ENCODE peak calls at places on chromosomes 13 and 19, in nine cellular contexts. F, X, E, Y, S, U, T, M and H are unnamed samples.

GRCh38 chr13:99407906-99408702 is 93.2 kb upstream of the TM9SF2 start:
- DNase-seq in F (no peak), X (no peak), E (no peak), Y (no peak), S (no peak), U (no peak), T (no peak), M (no peak), H (no peak)

GRCh38 chr13:33640832-33641231 is 177.1 kb upstream of the RFC3 start:
- DNase-seq in F (peak; percentile 18), X (no peak), E (no peak), Y (no peak), S (no peak), U (no peak), T (peak; percentile 73), M (no peak), H (no peak)

GRCh38 chr13:109779074-109779473 is 7.3 kb downstream of the IRS2 start:
- DNase-seq in F (no peak), X (no peak), E (no peak), Y (no peak), S (peak; percentile 27), U (no peak), T (no peak), M (no peak), H (no peak)

GRCh38 chr13:97627566-97627965 is 193.6 kb downstream of the RAP2A start:
- DNase-seq in F (peak; percentile 95), X (no peak), E (no peak), Y (no peak), S (peak; percentile 85), U (peak; percentile 90), T (peak; percentile 53), M (peak; percentile 95), H (no peak)

GRCh38 chr13:41356788-41357187 is 45.7 kb downstream of the NAA16 start:
- DNase-seq in F (no peak), X (no peak), E (no peak), Y (no peak), S (no peak), U (no peak), T (peak; percentile 15), M (no peak), H (no peak)

GRCh38 chr13:71610876-71611275 is 256.1 kb downstream of the DACH1 start:
- DNase-seq in F (no peak), X (no peak), E (no peak), Y (no peak), S (no peak), U (no peak), T (no peak), M (no peak), H (no peak)

GRCh38 chr19:47107953-47108746 is 5.4 kb downstream of the ZC3H4 start:
- DNase-seq in F (peak; percentile 29), X (no peak), E (no peak), Y (no peak), S (peak; percentile 51), U (no peak), T (peak; percentile 53), M (peak; percentile 45), H (no peak)

GRCh38 chr19:41896581-41896942 is 13.6 kb downstream of the ARHGEF1 start:
- DNase-seq in F (no peak), X (no peak), E (no peak), Y (no peak), S (no peak), U (no peak), T (no peak), M (no peak), H (no peak)

GRCh38 chr19:28920269-28921066 is 292.5 kb downstream of the UQCRFS1 start:
- DNase-seq in F (peak; percentile 24), X (no peak), E (no peak), Y (no peak), S (no peak), U (no peak), T (no peak), M (no peak), H (no peak)

GRCh38 chr13:99662678-99663077 is 161.4 kb downstream of the TM9SF2 start:
- DNase-seq in F (no peak), X (no peak), E (no peak), Y (no peak), S (no peak), U (no peak), T (no peak), M (no peak), H (no peak)

GRCh38 chr19:1167687-1168561 is 6.1 kb downstream of the SBNO2 start:
- DNase-seq in F (no peak), X (no peak), E (no peak), Y (no peak), S (no peak), U (no peak), T (no peak), M (no peak), H (no peak)

GRCh38 chr13:26111797-26112196 is 60.0 kb upstream of the SHISA2 start:
- DNase-seq in F (no peak), X (no peak), E (no peak), Y (no peak), S (no peak), U (no peak), T (no peak), M (no peak), H (no peak)

GRCh38 chr13:80939581-80939980 is 598.7 kb upstream of the SPRY2 start:
- DNase-seq in F (no peak), X (no peak), E (no peak), Y (no peak), S (no peak), U (no peak), T (no peak), M (no peak), H (no peak)

GRCh38 chr19:49546825-49547565 is 19.2 kb downstream of the RCN3 start:
- DNase-seq in F (peak; percentile 89), X (peak; percentile 64), E (no peak), Y (peak; percentile 47), S (peak; percentile 85), U (peak; percentile 83), T (peak; percentile 80), M (peak; percentile 94), H (peak; percentile 42)

GRCh38 chr13:21123956-21124355 is 52.4 kb downstream of the SKA3 start:
- DNase-seq in F (no peak), X (no peak), E (no peak), Y (no peak), S (no peak), U (no peak), T (no peak), M (no peak), H (no peak)

GRCh38 chr13:51589793-51590192 is 5.5 kb downstream of the WDFY2 start:
- DNase-seq in F (no peak), X (no peak), E (no peak), Y (no peak), S (no peak), U (no peak), T (no peak), M (no peak), H (no peak)

GRCh38 chr13:51594432-51594831 is 10.2 kb downstream of the WDFY2 start:
- DNase-seq in F (no peak), X (no peak), E (no peak), Y (no peak), S (no peak), U (no peak), T (no peak), M (no peak), H (no peak)

GRCh38 chr13:51588406-51588949 is 4.2 kb downstream of the WDFY2 start:
- DNase-seq in F (no peak), X (no peak), E (no peak), Y (no peak), S (no peak), U (no peak), T (no peak), M (no peak), H (no peak)

GRCh38 chr13:51590231-51590630 is 6.0 kb downstream of the WDFY2 start:
- DNase-seq in F (no peak), X (no peak), E (no peak), Y (no peak), S (no peak), U (no peak), T (no peak), M (no peak), H (no peak)

DNA sequence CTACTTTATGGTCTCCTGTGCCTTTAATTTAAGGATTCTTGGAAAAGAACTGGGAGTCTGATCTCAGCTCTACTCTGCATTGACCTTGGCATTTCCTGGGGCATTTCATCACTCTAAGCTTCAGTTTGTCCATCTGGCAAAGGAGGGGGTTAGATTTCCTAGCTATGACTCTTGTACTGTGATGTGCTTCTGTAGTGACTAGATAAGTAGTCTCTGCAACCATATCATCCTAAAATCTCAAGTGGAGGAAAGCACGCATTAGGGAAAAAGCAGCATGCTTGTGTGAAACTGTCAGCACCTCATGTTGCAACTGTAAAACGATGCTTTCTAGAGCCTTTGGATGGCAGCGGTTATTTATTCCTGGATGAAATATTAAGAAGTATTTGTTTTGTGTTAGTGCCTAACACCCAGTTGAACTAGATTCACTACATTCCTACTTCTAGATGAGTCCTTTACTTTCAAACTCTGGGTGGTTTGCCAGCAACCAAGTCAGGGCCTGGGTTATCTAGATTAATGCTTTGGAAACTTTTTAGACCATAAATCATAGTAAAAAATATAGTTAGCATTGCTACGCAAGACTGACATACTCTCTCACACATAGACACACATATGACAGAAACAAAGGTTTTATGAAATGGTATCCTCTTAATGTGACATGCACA is 6.8 kb downstream of the WDFY2 start:
- DNase-seq in F (peak; percentile 90), X (no peak), E (no peak), Y (no peak), S (peak; percentile 64), U (peak; percentile 80), T (peak; percentile 70), M (peak; percentile 97), H (no peak)
- TF ChIP-seq CTCF in F (peak; percentile 11), X (no peak), E (no peak), Y (no peak), S (no peak), U (no peak), T (no peak), M (no peak), H (no peak)

DNA sequence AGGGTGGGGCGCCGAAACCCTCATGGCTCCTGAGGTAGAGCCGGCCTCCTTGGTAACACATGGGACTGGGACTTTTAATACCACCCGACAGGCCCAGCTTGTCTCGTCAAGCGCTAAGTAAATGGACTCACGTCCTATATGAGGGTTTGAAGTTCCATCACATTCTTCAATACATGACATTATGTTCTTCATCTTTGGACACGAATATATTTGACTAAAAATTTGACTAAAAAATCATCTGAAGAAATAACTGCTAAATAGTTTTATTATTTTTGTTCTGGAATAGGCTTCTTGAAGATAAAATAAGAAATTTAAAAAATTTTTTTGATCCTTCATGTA is 335 bp upstream of the ZNF607 start:
- DNase-seq in F (no peak), X (no peak), E (no peak), Y (no peak), S (no peak), U (no peak), T (no peak), M (no peak), H (no peak)
- TF ChIP-seq CTCF in F (no peak), X (no peak), E (no peak), Y (peak; percentile 4), S (no peak), U (no peak), T (no peak), M (no peak), H (no peak)

GRCh38 chr19:10568826-10569651 is at the start of gene CDKN2D:
- DNase-seq in F (peak; percentile 99), X (peak; percentile 99), E (peak; percentile 82), Y (peak; percentile 97), S (peak; percentile 100), U (peak; percentile 100), T (peak; percentile 97), M (peak; percentile 100), H (peak; percentile 100)
- TF ChIP-seq CTCF in F (no peak), X (peak; percentile 4), E (no peak), Y (peak; percentile 53), S (no peak), U (no peak), T (peak; percentile 12), M (no peak), H (no peak)

GRCh38 chr19:51398096-51398704 is 7.8 kb upstream of the C19orf84 start:
- DNase-seq in F (peak; percentile 18), X (no peak), E (no peak), Y (no peak), S (no peak), U (no peak), T (peak; percentile 24), M (peak; percentile 41), H (no peak)
- TF ChIP-seq CTCF in F (peak; percentile 53), X (peak; percentile 59), E (peak; percentile 41), Y (peak; percentile 31), S (peak; percentile 45), U (peak; percentile 47), T (peak; percentile 43), M (peak; percentile 62), H (peak; percentile 60)